ENCODE peak calls at places on chromosomes 1 and 21, in four cellular contexts. One of them, this sample, is unnamed.

GRCh38 chr1:41580520-41581172 is 96.2 kb upstream of the EDN2 start:
- DNase-seq in right lobe of liver: no peak
- DNase-seq in heart left ventricle: no peak
- DNase-seq in IMR-90: no peak
- DNase-seq in this sample: peak

GRCh38 chr1:29975036-29975694 is 738.8 kb downstream of the PTPRU start:
- DNase-seq in heart left ventricle: no peak
- DNase-seq in right lobe of liver: no peak
- DNase-seq in IMR-90: peak
- DNase-seq in this sample: peak

GRCh38 chr1:209536843-209537242 is 46.7 kb upstream of the CAMK1G start:
- DNase-seq in heart left ventricle: no peak
- DNase-seq in IMR-90: no peak
- DNase-seq in right lobe of liver: no peak
- DNase-seq in this sample: no peak

GRCh38 chr21:31559368-31560119 is 99.9 kb upstream of the SOD1 start:
- DNase-seq in right lobe of liver: peak
- DNase-seq in IMR-90: peak
- DNase-seq in heart left ventricle: peak
- DNase-seq in this sample: peak

GRCh38 chr1:169106921-169107672 is 607 bp downstream of the ATP1B1 start:
- DNase-seq in IMR-90: peak
- DNase-seq in right lobe of liver: peak
- DNase-seq in heart left ventricle: no peak
- DNase-seq in this sample: peak

GRCh38 chr1:81708239-81708638 is 92.5 kb upstream of the ADGRL2 start:
- DNase-seq in right lobe of liver: no peak
- DNase-seq in IMR-90: no peak
- DNase-seq in heart left ventricle: no peak
- DNase-seq in this sample: no peak

GRCh38 chr1:56967900-56968832 is 2.4 kb upstream of the C8B start:
- DNase-seq in right lobe of liver: peak
- DNase-seq in heart left ventricle: peak
- DNase-seq in IMR-90: peak
- DNase-seq in this sample: peak

GRCh38 chr1:205510951-205511330 is 6.5 kb downstream of the CDK18 start:
- DNase-seq in IMR-90: no peak
- DNase-seq in right lobe of liver: no peak
- DNase-seq in heart left ventricle: no peak
- DNase-seq in this sample: no peak

GRCh38 chr1:19342077-19342775 is 30.1 kb downstream of the SLC66A1 start:
- DNase-seq in IMR-90: no peak
- DNase-seq in heart left ventricle: peak
- DNase-seq in right lobe of liver: no peak
- DNase-seq in this sample: no peak

GRCh38 chr1:26697978-26698849 is 2.4 kb downstream of the ARID1A start:
- DNase-seq in right lobe of liver: peak
- DNase-seq in IMR-90: peak
- DNase-seq in heart left ventricle: peak
- DNase-seq in this sample: peak

GRCh38 chr1:28197682-28198415 is 21.4 kb upstream of the PTAFR start:
- DNase-seq in right lobe of liver: peak
- DNase-seq in IMR-90: no peak
- DNase-seq in heart left ventricle: no peak
- DNase-seq in this sample: no peak

GRCh38 chr1:24311731-24312130 is 7.4 kb upstream of the GRHL3 start:
- DNase-seq in right lobe of liver: no peak
- DNase-seq in heart left ventricle: no peak
- DNase-seq in IMR-90: no peak
- DNase-seq in this sample: no peak

GRCh38 chr1:182293119-182293589 is 98.4 kb downstream of the GLUL start:
- DNase-seq in right lobe of liver: peak
- DNase-seq in heart left ventricle: peak
- DNase-seq in IMR-90: no peak
- DNase-seq in this sample: no peak

GRCh38 chr21:25732091-25732760 is 2.5 kb downstream of the ATP5PF start:
- DNase-seq in heart left ventricle: no peak
- DNase-seq in right lobe of liver: no peak
- DNase-seq in IMR-90: no peak
- DNase-seq in this sample: no peak

GRCh38 chr1:32886012-32886827 is at the start of gene HPCA:
- DNase-seq in right lobe of liver: no peak
- DNase-seq in IMR-90: peak
- DNase-seq in heart left ventricle: peak
- DNase-seq in this sample: peak

GRCh38 chr1:116699605-116700004 is 32.1 kb upstream of the IGSF3 start:
- DNase-seq in heart left ventricle: no peak
- DNase-seq in right lobe of liver: no peak
- DNase-seq in IMR-90: no peak
- DNase-seq in this sample: no peak

DNA sequence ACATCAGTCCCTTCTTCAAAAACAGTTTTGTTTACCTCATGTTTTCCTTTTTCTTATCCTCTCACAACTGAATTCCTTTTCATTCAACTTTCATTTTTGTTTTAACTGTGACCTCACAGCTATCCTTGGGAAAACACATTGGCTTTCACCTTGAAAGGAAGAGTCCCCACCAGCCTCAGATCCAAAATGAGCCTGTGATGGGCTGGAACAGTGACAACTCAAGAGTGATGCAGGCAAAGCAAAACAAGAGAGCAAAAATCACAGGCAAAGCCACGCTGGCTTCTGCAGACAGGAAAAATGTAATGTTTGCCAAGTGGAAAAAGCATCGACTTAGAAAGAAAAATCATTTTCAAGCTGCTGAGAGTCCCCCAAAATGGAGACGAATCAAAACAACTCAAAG is 51.0 kb downstream of the ALG14 start:
- DNase-seq in right lobe of liver: no peak
- DNase-seq in IMR-90: peak
- DNase-seq in heart left ventricle: peak
- DNase-seq in this sample: no peak
- H3K4me3 ChIP-seq in right lobe of liver: no peak
- H3K4me3 ChIP-seq in IMR-90: peak
- H3K4me3 ChIP-seq in heart left ventricle: peak
- H3K4me3 ChIP-seq in this sample: no peak

DNA sequence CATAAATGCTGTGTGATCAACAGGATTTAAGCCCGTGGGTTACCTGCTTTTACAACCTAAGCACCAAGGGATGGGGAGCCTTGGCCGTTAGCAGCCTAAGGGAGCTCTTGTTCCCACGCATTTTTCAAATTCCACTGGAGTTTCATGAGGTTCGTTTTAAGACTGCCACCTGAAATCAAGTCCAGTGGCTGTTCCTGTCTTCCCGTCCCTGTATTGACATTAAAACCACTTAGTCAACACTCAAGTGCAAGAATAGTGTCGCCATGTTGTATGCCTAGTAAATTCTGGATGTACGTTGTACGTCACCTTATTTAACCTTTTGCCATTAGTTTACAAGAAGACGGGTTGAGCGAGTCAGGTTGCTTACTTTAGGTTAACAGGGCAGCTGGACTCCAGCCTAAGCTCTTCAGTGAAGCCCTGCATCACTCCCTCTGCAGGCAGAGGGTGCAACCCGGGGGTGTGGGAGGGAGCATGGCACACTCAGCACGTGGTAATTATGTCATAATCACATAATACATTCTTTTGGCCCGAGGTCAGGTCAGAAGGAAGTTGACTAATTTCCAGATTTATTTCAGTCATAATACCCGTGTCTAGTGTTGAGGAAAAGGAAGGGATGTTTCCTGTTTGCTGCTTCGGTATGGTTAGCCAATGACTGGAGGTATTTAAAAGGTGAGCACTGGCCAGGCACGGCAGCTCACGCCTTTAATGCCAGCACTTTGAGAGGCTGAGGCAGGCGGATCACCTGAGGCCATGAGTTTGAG is 42.5 kb downstream of the CNST start:
- DNase-seq in heart left ventricle: peak
- DNase-seq in right lobe of liver: peak
- DNase-seq in IMR-90: peak
- DNase-seq in this sample: peak
- TF ChIP-seq POLR2A in heart left ventricle: no peak
- TF ChIP-seq POLR2A in right lobe of liver: no peak
- TF ChIP-seq POLR2A in IMR-90: no peak
- TF ChIP-seq POLR2A in this sample: no peak

GRCh38 chr1:25622526-25622925 is 5.9 kb downstream of the MAN1C1 start:
- DNase-seq in IMR-90: no peak
- DNase-seq in right lobe of liver: no peak
- DNase-seq in heart left ventricle: no peak
- DNase-seq in this sample: no peak

GRCh38 chr1:25624155-25624554 is 7.6 kb downstream of the MAN1C1 start:
- DNase-seq in heart left ventricle: no peak
- DNase-seq in right lobe of liver: no peak
- DNase-seq in IMR-90: no peak
- DNase-seq in this sample: peak

GRCh38 chr1:25624604-25625003 is 8.0 kb downstream of the MAN1C1 start:
- DNase-seq in IMR-90: no peak
- DNase-seq in heart left ventricle: no peak
- DNase-seq in right lobe of liver: no peak
- DNase-seq in this sample: no peak

GRCh38 chr1:25623007-25623406 is 6.4 kb downstream of the MAN1C1 start:
- DNase-seq in IMR-90: no peak
- DNase-seq in heart left ventricle: no peak
- DNase-seq in right lobe of liver: no peak
- DNase-seq in this sample: no peak

DNA sequence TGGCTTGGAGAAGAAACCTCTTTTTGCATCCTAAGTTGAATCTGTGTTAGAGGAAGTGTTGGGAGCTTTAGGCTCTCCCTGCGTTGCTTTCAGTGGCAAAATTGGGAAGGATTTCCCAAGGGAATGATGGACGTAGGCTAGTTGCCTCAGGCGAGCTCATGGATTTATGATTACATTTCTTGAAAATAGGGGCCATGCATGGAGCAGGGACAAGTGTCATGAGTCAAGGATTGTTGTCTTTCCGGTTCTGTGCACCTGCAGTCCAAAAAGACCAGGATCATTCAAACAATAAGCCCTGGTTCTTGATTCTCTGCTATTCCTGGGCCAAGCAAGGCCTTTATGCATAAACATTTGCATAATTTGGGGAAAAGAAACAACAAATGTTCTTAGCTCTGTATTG is 7.1 kb downstream of the MAN1C1 start:
- DNase-seq in IMR-90: no peak
- DNase-seq in heart left ventricle: no peak
- DNase-seq in right lobe of liver: no peak
- DNase-seq in this sample: no peak
- H3K4me3 ChIP-seq in IMR-90: no peak
- H3K4me3 ChIP-seq in heart left ventricle: no peak
- H3K4me3 ChIP-seq in right lobe of liver: no peak
- H3K4me3 ChIP-seq in this sample: no peak

DNA sequence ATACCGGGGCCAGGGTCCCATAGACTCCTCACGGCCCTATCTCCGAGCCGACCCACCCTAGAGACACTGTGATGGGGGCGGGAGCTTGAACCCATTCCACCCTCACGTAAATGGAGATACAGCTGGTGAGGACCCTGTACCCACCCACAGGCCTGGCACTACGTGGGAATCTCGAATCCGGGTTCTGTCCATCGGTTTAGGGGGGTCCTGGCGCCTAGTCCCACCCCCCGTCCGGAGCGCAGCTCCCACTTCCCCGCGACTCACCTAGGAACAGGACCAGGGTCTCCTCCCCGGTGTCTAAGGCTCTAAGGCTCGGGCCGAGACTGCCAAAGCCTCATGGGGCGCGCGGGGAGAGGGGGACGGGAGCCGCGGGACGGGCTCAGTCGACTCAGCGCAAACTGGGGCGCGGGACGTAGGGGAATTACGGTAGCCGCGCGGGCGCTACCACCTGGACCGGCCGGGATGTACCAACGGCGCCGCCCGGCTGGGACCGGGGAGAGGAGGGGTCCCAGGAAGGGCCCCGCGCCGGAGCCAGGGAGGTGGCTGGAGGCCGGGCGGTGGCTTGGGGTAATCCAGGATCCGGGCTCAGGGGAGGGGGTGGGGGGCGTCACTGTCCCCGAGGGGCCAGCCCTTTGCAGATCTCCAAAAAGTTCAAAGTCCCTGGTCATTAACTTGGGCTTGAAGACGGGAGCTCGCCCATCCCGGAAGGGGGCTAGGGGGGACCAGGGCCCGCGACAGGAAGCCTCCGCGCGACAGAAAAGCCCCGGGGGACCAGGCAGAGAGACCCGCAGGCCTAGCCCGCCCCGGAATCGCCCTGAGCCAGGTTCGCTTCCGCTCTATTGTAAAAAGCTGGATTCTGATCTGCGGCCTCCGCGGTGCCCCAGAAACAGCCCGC is 1.0 kb downstream of the PLEKHG5 start:
- DNase-seq in IMR-90: peak
- DNase-seq in heart left ventricle: peak
- DNase-seq in right lobe of liver: peak
- DNase-seq in this sample: peak
- TF ChIP-seq POLR2A in IMR-90: no peak
- TF ChIP-seq POLR2A in heart left ventricle: no peak
- TF ChIP-seq POLR2A in right lobe of liver: no peak
- TF ChIP-seq POLR2A in this sample: peak

GRCh38 chr1:109504974-109505373 is 4.6 kb downstream of the AMIGO1 start:
- DNase-seq in IMR-90: no peak
- DNase-seq in heart left ventricle: no peak
- DNase-seq in right lobe of liver: no peak
- DNase-seq in this sample: no peak
- H3K4me3 ChIP-seq in IMR-90: no peak
- H3K4me3 ChIP-seq in heart left ventricle: no peak
- H3K4me3 ChIP-seq in right lobe of liver: no peak
- H3K4me3 ChIP-seq in this sample: no peak

GRCh38 chr21:38267136-38267535 is 10.3 kb downstream of the KCNJ15 start:
- DNase-seq in heart left ventricle: no peak
- DNase-seq in IMR-90: no peak
- DNase-seq in right lobe of liver: no peak
- DNase-seq in this sample: no peak
- TF ChIP-seq POLR2A in heart left ventricle: no peak
- TF ChIP-seq POLR2A in IMR-90: no peak
- TF ChIP-seq POLR2A in right lobe of liver: no peak
- TF ChIP-seq POLR2A in this sample: no peak

GRCh38 chr21:35048706-35049617 is at the start of gene RUNX1:
- DNase-seq in right lobe of liver: no peak
- DNase-seq in heart left ventricle: peak
- DNase-seq in IMR-90: peak
- DNase-seq in this sample: peak
- H3K4me3 ChIP-seq in right lobe of liver: peak
- H3K4me3 ChIP-seq in heart left ventricle: peak
- H3K4me3 ChIP-seq in IMR-90: no peak
- H3K4me3 ChIP-seq in this sample: peak

GRCh38 chr1:88684482-88685238 is 587 bp downstream of the PKN2 start:
- DNase-seq in IMR-90: peak
- DNase-seq in heart left ventricle: peak
- DNase-seq in right lobe of liver: peak
- DNase-seq in this sample: peak
- TF ChIP-seq POLR2A in IMR-90: no peak
- TF ChIP-seq POLR2A in heart left ventricle: no peak
- TF ChIP-seq POLR2A in right lobe of liver: no peak
- TF ChIP-seq POLR2A in this sample: peak